ENCODE peak calls at places on chromosomes 5 and 9, in four cellular contexts. One of them, this sample, is unnamed. For H3K27me3, the result is how much of the 10 kb centered on the place peaks cover.

GRCh38 chr5:107968465-107968864 is 297.7 kb upstream of the EFNA5 start:
- DNase-seq in PC-9: no peak
- DNase-seq in colonic mucosa: no peak
- DNase-seq in H1: no peak
- DNase-seq in this sample: no peak

GRCh38 chr9:581673-582497 is 259.6 kb upstream of the DMRT1 start:
- DNase-seq in H1: no peak
- DNase-seq in PC-9: no peak
- DNase-seq in colonic mucosa: no peak
- DNase-seq in this sample: no peak

GRCh38 chr5:1973391-1974013 is 90.8 kb upstream of the IRX4 start:
- DNase-seq in colonic mucosa: no peak
- DNase-seq in PC-9: no peak
- DNase-seq in H1: no peak
- DNase-seq in this sample: no peak

GRCh38 chr5:142803428-142804111 is 33.4 kb downstream of the ARHGAP26 start:
- DNase-seq in H1: no peak
- DNase-seq in colonic mucosa: no peak
- DNase-seq in PC-9: no peak
- DNase-seq in this sample: no peak

GRCh38 chr5:27947088-27947487 is 908.7 kb upstream of the CDH9 start:
- DNase-seq in PC-9: peak
- DNase-seq in colonic mucosa: no peak
- DNase-seq in H1: no peak
- DNase-seq in this sample: peak

GRCh38 chr5:1909346-1909985 is 26.7 kb upstream of the IRX4 start:
- DNase-seq in PC-9: no peak
- DNase-seq in H1: no peak
- DNase-seq in colonic mucosa: no peak
- DNase-seq in this sample: no peak

GRCh38 chr5:108148715-108149139 is 233.2 kb downstream of the FBXL17 start:
- DNase-seq in H1: no peak
- DNase-seq in colonic mucosa: no peak
- DNase-seq in PC-9: no peak
- DNase-seq in this sample: no peak

GRCh38 chr9:70261131-70261870 is 2.5 kb downstream of the SMC5 start:
- DNase-seq in H1: no peak
- DNase-seq in PC-9: no peak
- DNase-seq in colonic mucosa: no peak
- DNase-seq in this sample: no peak

GRCh38 chr5:610744-611730 is 1.1 kb upstream of the CEP72 start:
- DNase-seq in colonic mucosa: peak
- DNase-seq in PC-9: no peak
- DNase-seq in H1: no peak
- DNase-seq in this sample: no peak

GRCh38 chr5:127472700-127473099 is 44.7 kb upstream of the PRRC1 start:
- DNase-seq in colonic mucosa: no peak
- DNase-seq in PC-9: no peak
- DNase-seq in H1: no peak
- DNase-seq in this sample: no peak

GRCh38 chr5:60829490-60830266 is 14.4 kb downstream of the ELOVL7 start:
- DNase-seq in PC-9: no peak
- DNase-seq in H1: no peak
- DNase-seq in colonic mucosa: no peak
- DNase-seq in this sample: no peak

GRCh38 chr9:110969971-110970381 is 68.3 kb downstream of the LPAR1 start:
- DNase-seq in colonic mucosa: no peak
- DNase-seq in H1: no peak
- DNase-seq in PC-9: peak
- DNase-seq in this sample: no peak

GRCh38 chr5:89012361-89012760 is 129.4 kb upstream of the MEF2C start:
- DNase-seq in H1: no peak
- DNase-seq in colonic mucosa: no peak
- DNase-seq in PC-9: no peak
- DNase-seq in this sample: no peak

GRCh38 chr5:67319935-67320725 is 123.5 kb upstream of the CD180 start:
- DNase-seq in PC-9: no peak
- DNase-seq in H1: no peak
- DNase-seq in colonic mucosa: no peak
- DNase-seq in this sample: no peak

GRCh38 chr5:142826741-142827492 is 56.7 kb downstream of the ARHGAP26 start:
- DNase-seq in colonic mucosa: no peak
- DNase-seq in PC-9: peak
- DNase-seq in H1: no peak
- DNase-seq in this sample: peak

GRCh38 chr9:113851359-113851758 is 24.8 kb upstream of the ZNF618 start:
- DNase-seq in H1: no peak
- DNase-seq in PC-9: no peak
- DNase-seq in colonic mucosa: no peak
- DNase-seq in this sample: no peak

GRCh38 chr5:149439899-149440655 is 61.0 kb upstream of the IL17B start:
- DNase-seq in H1: peak
- DNase-seq in colonic mucosa: peak
- DNase-seq in PC-9: peak
- DNase-seq in this sample: peak

GRCh38 chr5:82859439-82860140 is 217.6 kb downstream of the TMEM167A start:
- DNase-seq in colonic mucosa: no peak
- DNase-seq in H1: no peak
- DNase-seq in PC-9: no peak
- DNase-seq in this sample: no peak

GRCh38 chr9:23700359-23700758 is 125.7 kb downstream of the ELAVL2 start:
- DNase-seq in colonic mucosa: no peak
- DNase-seq in PC-9: no peak
- DNase-seq in H1: no peak
- DNase-seq in this sample: no peak

GRCh38 chr5:8840237-8840636 is 705.6 kb downstream of the SEMA5A start:
- DNase-seq in colonic mucosa: no peak
- DNase-seq in PC-9: no peak
- DNase-seq in H1: peak
- DNase-seq in this sample: no peak

GRCh38 chr5:114361724-114362196 is at the start of gene KCNN2:
- DNase-seq in colonic mucosa: peak
- DNase-seq in H1: peak
- DNase-seq in PC-9: no peak
- DNase-seq in this sample: peak

GRCh38 chr5:1172670-1173404 is 28.6 kb upstream of the SLC6A19 start:
- DNase-seq in colonic mucosa: no peak
- DNase-seq in H1: no peak
- DNase-seq in PC-9: no peak
- DNase-seq in this sample: no peak

GRCh38 chr5:174664180-174664850 is 60.1 kb upstream of the MSX2 start:
- DNase-seq in PC-9: no peak
- DNase-seq in colonic mucosa: no peak
- DNase-seq in H1: no peak
- DNase-seq in this sample: no peak

GRCh38 chr9:8887369-8887768 is 1087.8 kb upstream of the DMAC1 start:
- DNase-seq in H1: no peak
- DNase-seq in PC-9: no peak
- DNase-seq in colonic mucosa: no peak
- DNase-seq in this sample: no peak

GRCh38 chr9:125484632-125485282 is 222.3 kb downstream of the MAPKAP1 start:
- DNase-seq in PC-9: no peak
- DNase-seq in colonic mucosa: no peak
- DNase-seq in H1: no peak
- DNase-seq in this sample: peak

GRCh38 chr9:14924821-14925220 is 14.6 kb upstream of the FREM1 start:
- DNase-seq in PC-9: no peak
- DNase-seq in colonic mucosa: no peak
- DNase-seq in H1: no peak
- DNase-seq in this sample: no peak

GRCh38 chr5:77906806-77907205 is 130.7 kb upstream of the TBCA start:
- DNase-seq in H1: no peak
- DNase-seq in colonic mucosa: no peak
- DNase-seq in PC-9: no peak
- DNase-seq in this sample: no peak

GRCh38 chr5:112630246-112631009 is 107.3 kb upstream of the APC start:
- DNase-seq in colonic mucosa: no peak
- DNase-seq in H1: no peak
- DNase-seq in PC-9: no peak
- DNase-seq in this sample: no peak

GRCh38 chr5:177610131-177610769 is 10.3 kb downstream of the B4GALT7 start:
- DNase-seq in colonic mucosa: no peak
- DNase-seq in H1: no peak
- DNase-seq in PC-9: no peak
- DNase-seq in this sample: no peak

GRCh38 chr9:136505406-136506403 is 22.9 kb upstream of the SEC16A start:
- DNase-seq in H1: no peak
- DNase-seq in colonic mucosa: no peak
- DNase-seq in PC-9: no peak
- DNase-seq in this sample: no peak

GRCh38 chr5:130323804-130324454 is 419.7 kb downstream of the CHSY3 start:
- DNase-seq in PC-9: no peak
- DNase-seq in colonic mucosa: no peak
- DNase-seq in H1: no peak
- DNase-seq in this sample: no peak

GRCh38 chr5:164562271-164562856 is 1056.9 kb downstream of the MAT2B start:
- DNase-seq in colonic mucosa: no peak
- DNase-seq in PC-9: no peak
- DNase-seq in H1: no peak
- DNase-seq in this sample: no peak

GRCh38 chr5:140348104-140348503 is 1.7 kb upstream of the HBEGF start:
- DNase-seq in H1: no peak
- DNase-seq in PC-9: peak
- DNase-seq in colonic mucosa: peak
- DNase-seq in this sample: no peak

GRCh38 chr5:53350991-53351770 is 129.2 kb upstream of the FST start:
- DNase-seq in colonic mucosa: no peak
- DNase-seq in H1: no peak
- DNase-seq in PC-9: no peak
- DNase-seq in this sample: no peak

GRCh38 chr9:69502671-69503301 is 169.4 kb downstream of the APBA1 start:
- DNase-seq in colonic mucosa: no peak
- DNase-seq in H1: no peak
- DNase-seq in PC-9: no peak
- DNase-seq in this sample: no peak

GRCh38 chr5:34563951-34564705 is 92.0 kb upstream of the RAI14 start:
- DNase-seq in PC-9: peak
- DNase-seq in colonic mucosa: no peak
- DNase-seq in H1: no peak
- DNase-seq in this sample: peak

GRCh38 chr5:108727154-108727638 is 20.5 kb upstream of the FER start:
- DNase-seq in colonic mucosa: peak
- DNase-seq in PC-9: peak
- DNase-seq in H1: no peak
- DNase-seq in this sample: no peak

GRCh38 chr5:93589812-93590215 is 6.8 kb downstream of the NR2F1 start:
- DNase-seq in PC-9: no peak
- DNase-seq in colonic mucosa: no peak
- DNase-seq in H1: no peak
- DNase-seq in this sample: no peak
- H3K27me3 ChIP-seq in PC-9: under half
- H3K27me3 ChIP-seq in colonic mucosa: half or more
- H3K27me3 ChIP-seq in H1: half or more
- H3K27me3 ChIP-seq in this sample: under half

GRCh38 chr5:138138949-138139775 is at the start of gene NME5:
- DNase-seq in colonic mucosa: peak
- DNase-seq in H1: peak
- DNase-seq in PC-9: peak
- DNase-seq in this sample: peak

GRCh38 chr5:138139776-138140080 is 500 bp upstream of the NME5 start:
- DNase-seq in H1: no peak
- DNase-seq in colonic mucosa: no peak
- DNase-seq in PC-9: no peak
- DNase-seq in this sample: no peak

GRCh38 chr5:138140268-138140667 is 1.0 kb upstream of the NME5 start:
- DNase-seq in H1: no peak
- DNase-seq in PC-9: no peak
- DNase-seq in colonic mucosa: no peak
- DNase-seq in this sample: no peak

DNA sequence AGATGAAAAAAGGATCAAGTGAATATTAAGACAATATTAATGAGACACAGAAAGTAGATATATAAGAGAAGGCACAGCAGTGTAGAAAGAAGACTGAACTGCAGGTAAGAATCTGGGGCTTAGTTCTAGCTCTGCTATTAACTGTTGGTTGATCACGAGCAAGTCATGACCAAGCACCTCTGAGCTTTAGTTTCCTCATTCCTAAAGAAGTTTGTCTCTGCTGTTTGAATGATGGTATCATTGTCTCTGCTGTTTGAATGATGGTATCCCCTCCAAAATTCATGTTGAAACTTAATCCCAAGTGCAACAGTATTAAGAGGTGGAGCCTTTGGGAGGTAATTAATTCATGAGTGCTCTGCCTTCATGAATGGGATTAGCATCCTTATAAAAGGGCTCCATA is 2.5 kb upstream of the NME5 start:
- DNase-seq in colonic mucosa: no peak
- DNase-seq in PC-9: no peak
- DNase-seq in H1: no peak
- DNase-seq in this sample: no peak
- TF ChIP-seq CTCF in colonic mucosa: no peak
- TF ChIP-seq CTCF in PC-9: no peak
- TF ChIP-seq CTCF in H1: no peak
- TF ChIP-seq CTCF in this sample: no peak

DNA sequence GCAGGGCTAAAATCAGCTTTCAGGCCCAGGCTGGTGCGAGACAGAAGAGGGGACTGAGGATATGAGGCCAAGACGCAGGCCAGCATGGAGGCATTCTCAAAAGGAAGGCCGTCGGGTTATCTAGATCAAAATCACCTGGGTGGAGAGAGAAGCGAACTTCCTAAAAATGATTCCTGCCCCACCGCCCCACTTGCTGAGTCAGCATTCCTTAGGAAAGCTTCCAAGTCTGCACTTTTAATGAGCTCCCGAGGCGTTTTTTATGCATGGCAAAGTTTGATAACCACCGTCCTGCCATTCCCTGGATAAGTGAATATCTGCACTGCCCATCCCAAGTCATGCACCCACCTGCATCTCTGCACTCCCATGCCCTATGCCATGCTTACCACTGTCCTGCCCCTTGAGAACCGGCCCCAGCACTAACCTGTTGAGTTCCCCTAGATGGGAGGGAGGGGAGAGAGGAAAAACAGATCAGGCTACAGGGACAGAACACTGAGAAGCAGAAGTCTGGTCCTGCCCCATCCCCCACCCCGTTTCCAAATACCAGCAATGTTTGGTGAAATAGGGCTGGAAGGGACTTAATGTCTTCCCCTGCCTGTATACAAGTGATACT is 1.6 kb upstream of the SPOCK1 start:
- DNase-seq in PC-9: no peak
- DNase-seq in colonic mucosa: no peak
- DNase-seq in H1: no peak
- DNase-seq in this sample: no peak
- H3K27me3 ChIP-seq in PC-9: under half
- H3K27me3 ChIP-seq in colonic mucosa: under half
- H3K27me3 ChIP-seq in H1: under half
- H3K27me3 ChIP-seq in this sample: under half

GRCh38 chr5:66224773-66225553 is 80.9 kb downstream of the SREK1 start:
- DNase-seq in PC-9: no peak
- DNase-seq in H1: no peak
- DNase-seq in colonic mucosa: no peak
- DNase-seq in this sample: no peak

GRCh38 chr5:66222455-66222854 is 78.4 kb downstream of the SREK1 start:
- DNase-seq in PC-9: peak
- DNase-seq in colonic mucosa: no peak
- DNase-seq in H1: no peak
- DNase-seq in this sample: no peak

GRCh38 chr5:66224273-66224672 is 80.2 kb downstream of the SREK1 start:
- DNase-seq in PC-9: no peak
- DNase-seq in colonic mucosa: no peak
- DNase-seq in H1: no peak
- DNase-seq in this sample: no peak

GRCh38 chr5:66223637-66224036 is 79.5 kb downstream of the SREK1 start:
- DNase-seq in H1: no peak
- DNase-seq in colonic mucosa: peak
- DNase-seq in PC-9: no peak
- DNase-seq in this sample: no peak
- TF ChIP-seq CTCF in H1: peak
- TF ChIP-seq CTCF in colonic mucosa: peak
- TF ChIP-seq CTCF in PC-9: peak
- TF ChIP-seq CTCF in this sample: peak